ENCODE peak calls at places on chromosome 21, in five cellular contexts. P, R, U, G and O are unnamed samples.

GRCh38 chr21:38244885-38245869 is 11.6 kb upstream of the KCNJ15 start:
- DNase-seq in U (no peak), G (no peak), R (no peak), P (peak; percentile 98), O (no peak)

GRCh38 chr21:33168886-33169285 is 60.9 kb upstream of the IFNAR2 start:
- DNase-seq in U (no peak), G (no peak), R (no peak), P (no peak), O (no peak)

GRCh38 chr21:35204125-35204524 is 155.0 kb upstream of the RUNX1 start:
- DNase-seq in G (no peak), U (no peak), P (peak; percentile 46), R (no peak), O (no peak)

GRCh38 chr21:46168238-46168637 is 12.9 kb upstream of the FTCD start:
- DNase-seq in U (peak; percentile 45), G (no peak), P (no peak), R (no peak), O (no peak)

GRCh38 chr21:34702341-34702807 is 33.6 kb downstream of the CLIC6 start:
- DNase-seq in U (no peak), R (no peak), G (no peak), P (peak; percentile 98), O (no peak)

GRCh38 chr21:15968911-15969310 is 239.1 kb downstream of the USP25 start:
- DNase-seq in P (no peak), U (no peak), G (no peak), R (no peak), O (no peak)

GRCh38 chr21:43778469-43779335 is 2.6 kb upstream of the CSTB start:
- DNase-seq in P (peak; percentile 29), R (no peak), U (peak; percentile 45), G (no peak), O (no peak)

GRCh38 chr21:41530366-41530765 is 22.4 kb upstream of the TMPRSS2 start:
- DNase-seq in R (no peak), U (no peak), G (no peak), P (no peak), O (no peak)

GRCh38 chr21:8990326-8991087 is 1530.9 kb upstream of the TPTE start:
- DNase-seq in U (no peak), P (no peak), G (no peak), R (no peak), O (no peak)

GRCh38 chr21:27722095-27722494 is 755.2 kb upstream of the ADAMTS5 start:
- DNase-seq in P (no peak), U (no peak), G (no peak), R (no peak), O (no peak)

GRCh38 chr21:44028287-44028659 is 16.2 kb downstream of the TRAPPC10 start:
- DNase-seq in R (no peak), P (no peak), U (no peak), G (no peak), O (no peak)

GRCh38 chr21:35048706-35049617 is at the start of gene RUNX1:
- DNase-seq in R (no peak), U (no peak), G (peak; percentile 90), P (peak; percentile 56), O (no peak)

GRCh38 chr21:44054710-44055109 is 42.6 kb downstream of the TRAPPC10 start:
- DNase-seq in U (no peak), G (no peak), R (no peak), P (peak; percentile 56), O (no peak)

GRCh38 chr21:26659181-26659580 is 86.1 kb upstream of the CYYR1 start:
- DNase-seq in R (no peak), U (no peak), P (no peak), G (no peak), O (no peak)

GRCh38 chr21:33642896-33643657 is 776 bp downstream of the ITSN1 start:
- DNase-seq in R (no peak), U (peak; percentile 67), P (peak; percentile 36), G (peak; percentile 19), O (no peak)

GRCh38 chr21:41304068-41304720 is 12.4 kb upstream of the FAM3B start:
- DNase-seq in R (no peak), U (peak; percentile 52), G (no peak), P (no peak), O (no peak)

GRCh38 chr21:34073749-34074282 is 438 bp downstream of the MRPS6 start:
- DNase-seq in U (peak; percentile 79), G (peak; percentile 64), P (no peak), R (no peak), O (no peak)

GRCh38 chr21:30340714-30341573 is 3.5 kb upstream of the KRTAP27-1 start:
- DNase-seq in P (peak; percentile 10), U (peak; percentile 17), G (peak; percentile 30), R (peak; percentile 26), O (no peak)

GRCh38 chr21:41316641-41317392 is at the start of gene FAM3B:
- DNase-seq in P (no peak), R (no peak), G (no peak), U (peak; percentile 94), O (no peak)

GRCh38 chr21:34179204-34179935 is 106.0 kb downstream of the MRPS6 start:
- DNase-seq in P (no peak), G (no peak), R (no peak), U (no peak), O (no peak)

GRCh38 chr21:33808715-33809367 is 106.8 kb downstream of the ATP5PO start:
- DNase-seq in U (no peak), R (no peak), P (no peak), G (no peak), O (no peak)

GRCh38 chr21:34029724-34030528 is 43.5 kb upstream of the MRPS6 start:
- DNase-seq in G (peak; percentile 90), U (no peak), P (peak; percentile 82), R (no peak), O (no peak)

GRCh38 chr21:16571594-16571993 is 841.8 kb downstream of the USP25 start:
- DNase-seq in P (no peak), U (no peak), R (no peak), G (no peak), O (no peak)

GRCh38 chr21:44006656-44007055 is 5.5 kb upstream of the TRAPPC10 start:
- DNase-seq in R (no peak), G (no peak), P (peak; percentile 32), U (no peak), O (no peak)

GRCh38 chr21:25845729-25846256 is 111.0 kb downstream of the GABPA start:
- DNase-seq in R (no peak), G (no peak), P (peak; percentile 14), U (no peak), O (no peak)

GRCh38 chr21:15788847-15789548 is 59.2 kb downstream of the USP25 start:
- DNase-seq in U (no peak), G (no peak), P (peak; percentile 33), R (no peak), O (no peak)

GRCh38 chr21:15060776-15061175 is 4.0 kb downstream of the NRIP1 start:
- DNase-seq in G (no peak), P (peak; percentile 51), R (no peak), U (no peak), O (no peak)

GRCh38 chr21:31915566-31915965 is 42.7 kb downstream of the HUNK start:
- DNase-seq in P (no peak), G (no peak), R (no peak), U (no peak), O (no peak)
- TF ChIP-seq CTCF in P (no peak), G (no peak), R (no peak), U (no peak), O (no peak)

DNA sequence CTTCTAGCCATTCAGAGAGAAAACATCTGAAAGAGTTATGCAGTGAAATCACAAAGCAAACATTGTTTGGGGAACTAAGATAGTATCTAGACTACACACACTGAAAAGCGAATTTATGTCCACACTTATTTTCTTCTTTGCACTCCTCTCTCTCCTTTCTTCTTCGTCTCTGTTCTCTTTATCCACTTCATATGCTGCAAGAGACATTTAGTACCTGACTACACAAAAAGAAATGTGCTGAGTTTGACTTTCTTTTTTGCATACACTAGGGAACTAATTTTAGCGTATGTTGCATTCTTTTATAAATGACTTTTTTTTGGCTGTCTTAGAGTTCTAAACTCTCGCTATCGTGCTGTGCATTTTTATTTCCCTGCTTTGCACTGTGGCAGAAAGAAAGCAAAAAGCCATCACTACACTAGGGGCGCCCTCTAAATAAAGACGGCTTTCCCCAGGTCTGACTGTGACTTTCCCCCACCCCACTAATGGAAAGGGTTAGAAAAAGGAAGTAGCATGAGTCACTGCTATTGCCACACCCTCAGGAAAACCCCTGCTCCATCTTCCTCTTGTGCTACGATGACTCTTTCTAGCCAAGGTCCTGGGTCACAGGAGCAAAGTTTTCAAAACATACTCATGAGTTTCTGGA is 65.7 kb downstream of the MAP3K7CL start:
- DNase-seq in U (no peak), G (peak; percentile 55), R (peak; percentile 58), P (peak; percentile 97), O (no peak)
- TF ChIP-seq CTCF in U (no peak), G (peak; percentile 70), R (no peak), P (peak; percentile 54), O (peak; percentile 33)

GRCh38 chr21:39377444-39378050 is 28.7 kb upstream of the HMGN1 start:
- DNase-seq in U (no peak), G (no peak), P (no peak), R (no peak), O (no peak)
- TF ChIP-seq CTCF in U (no peak), G (no peak), P (no peak), R (no peak), O (no peak)

GRCh38 chr21:42703173-42703908 is 49.9 kb downstream of the PDE9A start:
- DNase-seq in G (no peak), R (no peak), P (no peak), U (no peak), O (no peak)
- TF ChIP-seq CTCF in G (no peak), R (no peak), P (no peak), U (no peak), O (no peak)

GRCh38 chr21:36964832-36965719 is 1.4 kb downstream of the HLCS start:
- DNase-seq in G (peak; percentile 40), P (no peak), R (no peak), U (no peak), O (no peak)

GRCh38 chr21:36965720-36966065 is 776 bp downstream of the HLCS start:
- DNase-seq in G (no peak), P (no peak), U (no peak), R (no peak), O (no peak)

GRCh38 chr21:36964398-36964797 is 2.1 kb downstream of the HLCS start:
- DNase-seq in G (no peak), P (no peak), U (no peak), R (no peak), O (no peak)

GRCh38 chr21:36966846-36967657 is 583 bp upstream of the HLCS start:
- DNase-seq in U (no peak), G (no peak), P (no peak), R (no peak), O (no peak)

GRCh38 chr21:36966066-36966845 is at the start of gene HLCS:
- DNase-seq in U (peak; percentile 86), G (peak; percentile 87), R (no peak), P (peak; percentile 36), O (peak; percentile 39)
- TF ChIP-seq CTCF in U (no peak), G (no peak), R (no peak), P (peak; percentile 36), O (no peak)